ENCODE peak calls at places on chromosomes 5 and 9, in four cellular contexts. S is activated naive CD4-positive, alpha-beta T cell; A is T1000; H is right lobe of liver. X is an unnamed sample.

GRCh38 chr5:159444441-159445082 is 114.3 kb upstream of the IL12B start:
- DNase-seq in H (no peak), S (no peak), A (no peak), X (peak)

GRCh38 chr5:148418511-148418910 is 34.8 kb downstream of the FBXO38 start:
- DNase-seq in H (no peak), A (no peak), S (no peak), X (no peak)

GRCh38 chr5:150137997-150138396 is 17.6 kb downstream of the PDGFRB start:
- DNase-seq in A (no peak), H (peak), S (no peak), X (no peak)

GRCh38 chr5:53335115-53335514 is 145.3 kb upstream of the FST start:
- DNase-seq in S (no peak), H (peak), A (no peak), X (no peak)

GRCh38 chr5:149641000-149641576 is 59.8 kb downstream of the ARHGEF37 start:
- DNase-seq in H (no peak), A (no peak), S (no peak), X (no peak)

GRCh38 chr5:55604611-55605067 is 69.9 kb upstream of the PLPP1 start:
- DNase-seq in A (no peak), S (no peak), H (no peak), X (no peak)

GRCh38 chr9:91119147-91119546 is 242.6 kb downstream of the AUH start:
- DNase-seq in A (no peak), S (no peak), H (no peak), X (no peak)

GRCh38 chr9:27436234-27436633 is 87.9 kb upstream of the IFNK start:
- DNase-seq in S (no peak), A (no peak), H (no peak), X (no peak)

GRCh38 chr5:40834391-40834848 is 602 bp downstream of the RPL37 start:
- DNase-seq in H (no peak), A (no peak), S (no peak), X (no peak)

GRCh38 chr9:95771556-95772280 is 103.8 kb upstream of the ERCC6L2 start:
- DNase-seq in H (no peak), A (no peak), S (no peak), X (no peak)

GRCh38 chr5:75320341-75320740 is 16.7 kb upstream of the HMGCR start:
- DNase-seq in S (no peak), H (no peak), A (no peak), X (no peak)

GRCh38 chr9:34620061-34620994 is at the start of gene DCTN3:
- DNase-seq in S (peak), H (peak), A (peak), X (peak)

GRCh38 chr5:57834829-57835554 is 352.4 kb upstream of the ACTBL2 start:
- DNase-seq in S (no peak), A (no peak), H (no peak), X (no peak)

GRCh38 chr5:14742427-14743010 is 78.0 kb downstream of the OTULIN start:
- DNase-seq in H (no peak), S (no peak), A (no peak), X (no peak)

GRCh38 chr9:86424246-86424891 is 70.2 kb upstream of the TUT7 start:
- DNase-seq in H (no peak), A (no peak), S (no peak), X (no peak)

GRCh38 chr9:99809586-99810357 is 11.9 kb upstream of the NR4A3 start:
- DNase-seq in H (no peak), A (no peak), S (no peak), X (no peak)

GRCh38 chr9:31683126-31683525 is 701.3 kb upstream of the ACO1 start:
- DNase-seq in A (no peak), S (no peak), H (no peak), X (no peak)

GRCh38 chr5:154793599-154794524 is 38.7 kb downstream of the LARP1 start:
- DNase-seq in H (no peak), A (no peak), S (no peak), X (no peak)

GRCh38 chr5:386432-387341 is 56.3 kb upstream of the EXOC3 start:
- DNase-seq in A (peak), S (no peak), H (no peak), X (no peak)

GRCh38 chr5:146873186-146873917 is 5.2 kb downstream of the PPP2R2B start:
- DNase-seq in H (no peak), S (no peak), A (no peak), X (no peak)

GRCh38 chr5:44862808-44863207 is 54.1 kb downstream of the MRPS30 start:
- DNase-seq in H (no peak), A (no peak), S (no peak), X (peak)